ENCODE peak calls at places on chromosomes 7 and 10, in five cellular contexts. V is mesendoderm; B is CD8-positive, alpha-beta memory T cell; F is kidney epithelial cell; M is colonic mucosa. N is an unnamed sample. For H3K27me3 and H3K36me3, the result is how much of the 10 kb centered on the place peaks cover.

GRCh38 chr10:127148933-127149220 is 47.5 kb downstream of the INSYN2A start:
- DNase-seq in M (no peak), B (no peak), V (peak), F (peak), N (no peak)

GRCh38 chr10:120607016-120607709 is 150.1 kb downstream of the PLPP4 start:
- DNase-seq in V (no peak), M (no peak), F (peak), B (no peak), N (no peak)

GRCh38 chr7:10860516-10860915 is 113.2 kb upstream of the PHF14 start:
- DNase-seq in B (no peak), V (peak), M (no peak), F (no peak), N (peak)

GRCh38 chr7:67696124-67696523 is 699.5 kb downstream of the TYW1 start:
- DNase-seq in F (no peak), M (no peak), V (no peak), B (no peak), N (no peak)

GRCh38 chr7:47647213-47647985 is 65.5 kb upstream of the TNS3 start:
- DNase-seq in B (no peak), V (no peak), M (no peak), F (no peak), N (no peak)

GRCh38 chr10:107687702-107688101 is 523.2 kb upstream of the SORCS1 start:
- DNase-seq in V (no peak), F (no peak), B (no peak), M (no peak), N (no peak)

GRCh38 chr10:35510891-35511290 is 94.2 kb upstream of the GJD4 start:
- DNase-seq in F (no peak), V (no peak), M (no peak), B (no peak), N (no peak)

GRCh38 chr10:119742988-119743646 is 17.3 kb downstream of the INPP5F start:
- DNase-seq in F (no peak), B (no peak), M (peak), V (no peak), N (no peak)

GRCh38 chr10:123470570-123470969 is 195.6 kb upstream of the GPR26 start:
- DNase-seq in B (no peak), V (no peak), M (no peak), F (no peak), N (peak)

GRCh38 chr7:155361363-155361680 is 63.6 kb downstream of the INSIG1 start:
- DNase-seq in B (no peak), V (no peak), M (no peak), F (no peak), N (no peak)

GRCh38 chr7:80923211-80923612 is 4.4 kb upstream of the SEMA3C start:
- DNase-seq in F (no peak), V (no peak), M (no peak), B (no peak), N (no peak)

GRCh38 chr7:84855758-84856157 is 331.1 kb downstream of the SEMA3D start:
- DNase-seq in M (no peak), V (no peak), F (no peak), B (no peak), N (no peak)

GRCh38 chr7:122883049-122883670 is 3.1 kb downstream of the CADPS2 start:
- DNase-seq in F (no peak), M (no peak), B (no peak), V (no peak), N (no peak)

GRCh38 chr7:146885231-146885630 is 768.6 kb downstream of the CNTNAP2 start:
- DNase-seq in F (no peak), M (no peak), B (no peak), V (no peak), N (no peak)

GRCh38 chr7:153832160-153832559 is 220.0 kb upstream of the DPP6 start:
- DNase-seq in B (no peak), M (no peak), V (no peak), F (no peak), N (no peak)

GRCh38 chr7:2819954-2820397 is 24.1 kb downstream of the GNA12 start:
- DNase-seq in M (no peak), F (no peak), B (no peak), V (no peak), N (no peak)

GRCh38 chr10:124035306-124035927 is 58.0 kb downstream of the CHST15 start:
- DNase-seq in F (no peak), M (no peak), V (no peak), B (no peak), N (no peak)

GRCh38 chr10:91864744-91865143 is 44.5 kb downstream of the FGFBP3 start:
- DNase-seq in F (no peak), M (no peak), B (no peak), V (no peak), N (no peak)

GRCh38 chr10:110797416-110797815 is 74.3 kb upstream of the PDCD4 start:
- DNase-seq in B (no peak), V (no peak), F (no peak), M (no peak), N (no peak)

GRCh38 chr7:79529896-79530235 is 76.4 kb upstream of the MAGI2 start:
- DNase-seq in M (no peak), B (no peak), V (peak), F (peak), N (no peak)

GRCh38 chr7:148772297-148773089 is 73.8 kb downstream of the CUL1 start:
- DNase-seq in B (no peak), V (peak), F (peak), M (no peak), N (no peak)

GRCh38 chr7:55964261-55964801 is at the start of gene NIPSNAP2:
- DNase-seq in V (peak), B (peak), M (peak), F (no peak), N (peak)

GRCh38 chr10:16445770-16446469 is 9.1 kb downstream of the PTER start:
- DNase-seq in V (no peak), F (no peak), B (no peak), M (no peak), N (no peak)

DNA sequence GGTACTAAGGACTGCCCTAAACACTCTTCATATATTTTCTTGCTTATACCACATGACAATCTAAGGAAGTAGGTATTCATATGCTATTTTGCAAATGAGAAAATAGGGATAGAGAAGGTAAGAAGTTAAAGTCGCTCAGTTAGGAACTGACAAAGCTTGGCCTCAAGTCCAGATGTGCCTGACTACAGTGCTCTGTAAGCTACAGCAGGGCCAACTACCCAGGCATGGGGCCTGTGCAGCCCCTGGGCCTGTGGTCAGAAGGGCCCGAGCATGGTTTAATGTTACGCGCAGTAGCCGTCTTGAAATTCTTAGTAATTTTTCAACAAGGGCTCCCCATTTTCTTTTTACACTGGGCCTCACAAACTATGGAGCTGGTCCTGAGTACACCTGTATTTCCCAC is 146.2 kb downstream of the GLI3 start:
- DNase-seq in F (no peak), M (no peak), V (no peak), B (no peak), N (no peak)
- H3K27me3 ChIP-seq in F (under half), M (under half), V (under half), B (under half), N (half or more)

GRCh38 chr7:240887-241421 is 48.6 kb downstream of the FAM20C start:
- DNase-seq in B (no peak), V (peak), F (no peak), M (no peak), N (peak)

GRCh38 chr7:241513-241912 is 48.5 kb upstream of the FOXL3 start:
- DNase-seq in B (no peak), M (no peak), V (no peak), F (no peak), N (no peak)

GRCh38 chr7:236967-237366 is 44.6 kb downstream of the FAM20C start:
- DNase-seq in F (no peak), M (no peak), V (no peak), B (no peak), N (no peak)

GRCh38 chr7:237385-237784 is 45.0 kb downstream of the FAM20C start:
- DNase-seq in V (no peak), F (no peak), M (no peak), B (no peak), N (no peak)

GRCh38 chr7:240128-240676 is 47.8 kb downstream of the FAM20C start:
- DNase-seq in F (no peak), V (no peak), B (no peak), M (no peak), N (no peak)
- H3K36me3 ChIP-seq in F (under half), V (under half), B (under half), M (under half), N (under half)

DNA sequence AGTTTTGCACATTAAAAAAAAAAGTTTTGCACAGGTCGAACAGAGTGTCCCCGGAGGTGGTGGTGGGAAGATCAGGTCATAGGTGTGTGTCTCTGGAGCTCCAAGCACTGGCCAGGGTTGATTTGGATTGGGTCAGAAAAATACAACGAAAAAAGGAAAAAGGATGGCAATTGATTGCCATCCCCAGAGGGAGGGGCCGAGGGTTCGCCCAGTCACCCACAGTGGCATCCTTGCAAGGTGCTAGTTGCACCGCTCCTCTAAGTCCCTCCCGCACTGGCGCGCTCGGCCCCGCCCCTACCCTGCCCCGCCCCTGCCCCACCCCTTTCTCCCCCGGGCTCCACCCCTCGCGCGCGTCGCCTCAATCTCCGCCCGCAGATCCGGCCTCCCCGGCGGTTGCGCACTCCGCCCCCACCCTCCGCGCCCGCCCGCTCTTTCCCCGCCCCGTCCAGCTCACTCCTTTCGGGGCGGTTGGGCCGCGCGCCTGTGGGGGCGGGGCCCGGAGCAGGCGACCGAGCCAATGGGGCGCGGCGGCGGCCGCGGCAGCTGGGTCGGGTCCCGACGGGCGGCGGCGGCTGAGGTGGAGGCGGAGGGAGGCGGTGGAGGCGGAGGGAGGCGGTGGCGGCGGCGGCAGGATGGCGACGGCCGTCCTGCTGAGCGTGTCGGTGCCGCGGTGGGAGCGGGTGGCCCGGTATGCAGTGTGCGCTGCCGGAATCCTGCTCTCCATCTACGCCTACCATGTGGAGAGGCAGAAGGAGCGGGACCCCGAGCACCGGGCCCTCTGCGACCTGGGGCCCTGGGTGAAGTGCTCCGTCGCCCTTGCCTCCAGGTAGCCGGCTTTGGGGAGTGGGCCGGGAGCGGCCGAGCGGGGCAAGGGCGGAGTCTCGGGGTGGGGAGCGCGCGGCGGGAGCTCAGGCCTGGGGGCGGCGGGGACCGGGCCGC is 31.5 kb upstream of the ERV3-1 start:
- DNase-seq in F (peak), B (peak), M (peak), V (peak), N (peak)
- H3K4me3 ChIP-seq in F (peak), B (no peak), M (peak), V (peak), N (peak)

GRCh38 chr7:8094164-8095140 is 125.9 kb downstream of the GLCCI1 start:
- DNase-seq in F (no peak), B (no peak), V (no peak), M (no peak), N (no peak)
- H3K27me3 ChIP-seq in F (under half), B (under half), V (under half), M (under half), N (under half)

DNA sequence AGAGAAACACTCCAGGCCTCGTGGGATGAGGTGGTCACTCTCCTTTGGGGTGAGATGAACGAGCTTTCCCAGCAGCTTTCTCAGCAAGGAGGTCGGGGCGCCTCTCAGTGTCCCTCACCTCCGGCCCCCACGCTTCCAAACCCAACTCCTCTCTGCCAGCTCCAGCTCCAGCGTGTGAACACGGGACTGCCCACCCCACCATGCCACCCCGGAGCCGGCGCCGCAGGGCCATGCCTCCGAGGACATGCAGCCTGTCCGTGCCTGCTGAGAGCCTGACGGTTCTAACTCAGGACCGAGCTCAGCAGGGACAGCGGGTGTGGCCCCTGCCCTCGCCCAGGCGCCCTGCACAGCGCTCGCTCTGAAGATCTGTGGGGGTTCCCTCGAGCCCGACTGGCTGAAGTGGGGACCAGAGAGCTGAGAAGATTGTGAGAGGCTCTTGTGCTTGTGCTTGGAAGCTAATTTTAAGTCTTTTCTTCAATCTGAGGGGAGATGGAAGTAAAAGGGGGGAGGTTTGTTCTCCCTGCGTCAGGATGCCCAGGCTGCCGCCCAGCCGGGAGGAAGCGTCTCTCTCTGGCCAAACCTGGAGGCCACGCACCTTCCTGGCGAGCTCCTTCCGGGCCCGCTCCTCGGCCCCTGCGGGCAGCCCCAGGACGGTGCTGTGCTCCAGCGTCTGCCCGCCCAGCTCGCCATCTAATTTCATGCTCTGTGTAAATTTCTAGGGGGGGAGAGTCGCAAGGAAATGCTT is 5.1 kb upstream of the ADAM8 start:
- DNase-seq in F (no peak), V (no peak), B (no peak), M (no peak), N (no peak)
- H3K36me3 ChIP-seq in F (under half), V (under half), B (under half), M (under half), N (under half)

GRCh38 chr10:130739016-130739756 is 572.3 kb downstream of the TCERG1L start:
- DNase-seq in B (no peak), M (no peak), V (no peak), F (no peak), N (no peak)

GRCh38 chr10:130741901-130742625 is 569.5 kb downstream of the TCERG1L start:
- DNase-seq in F (no peak), V (no peak), B (no peak), M (no peak), N (no peak)

GRCh38 chr10:130739757-130740145 is 571.8 kb downstream of the TCERG1L start:
- DNase-seq in B (no peak), M (no peak), V (no peak), F (no peak), N (no peak)

GRCh38 chr10:130740788-130741785 is 570.4 kb downstream of the TCERG1L start:
- DNase-seq in F (no peak), M (no peak), V (no peak), B (no peak), N (no peak)

DNA sequence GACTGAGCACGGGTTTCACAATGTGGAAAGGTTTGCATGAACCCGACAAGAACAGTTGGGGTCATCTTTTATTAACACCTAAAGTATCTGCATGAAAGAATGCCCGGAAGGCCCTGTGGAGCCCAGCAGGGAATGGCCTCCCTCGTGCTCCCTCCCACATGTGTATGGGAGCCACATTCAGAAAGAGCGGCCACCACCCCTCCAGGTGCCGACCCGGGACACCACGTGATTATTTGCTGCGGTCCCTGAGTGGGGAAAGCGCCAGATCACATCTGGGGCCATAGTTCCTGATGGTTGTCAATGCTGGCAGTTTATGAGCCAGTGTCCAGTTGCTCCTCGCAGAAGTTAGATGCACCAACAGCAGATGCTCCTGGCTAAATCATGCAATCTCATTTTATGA is 571.4 kb downstream of the TCERG1L start:
- DNase-seq in V (no peak), M (no peak), B (no peak), F (no peak), N (no peak)
- H3K4me3 ChIP-seq in V (no peak), M (no peak), B (no peak), F (no peak), N (no peak)

DNA sequence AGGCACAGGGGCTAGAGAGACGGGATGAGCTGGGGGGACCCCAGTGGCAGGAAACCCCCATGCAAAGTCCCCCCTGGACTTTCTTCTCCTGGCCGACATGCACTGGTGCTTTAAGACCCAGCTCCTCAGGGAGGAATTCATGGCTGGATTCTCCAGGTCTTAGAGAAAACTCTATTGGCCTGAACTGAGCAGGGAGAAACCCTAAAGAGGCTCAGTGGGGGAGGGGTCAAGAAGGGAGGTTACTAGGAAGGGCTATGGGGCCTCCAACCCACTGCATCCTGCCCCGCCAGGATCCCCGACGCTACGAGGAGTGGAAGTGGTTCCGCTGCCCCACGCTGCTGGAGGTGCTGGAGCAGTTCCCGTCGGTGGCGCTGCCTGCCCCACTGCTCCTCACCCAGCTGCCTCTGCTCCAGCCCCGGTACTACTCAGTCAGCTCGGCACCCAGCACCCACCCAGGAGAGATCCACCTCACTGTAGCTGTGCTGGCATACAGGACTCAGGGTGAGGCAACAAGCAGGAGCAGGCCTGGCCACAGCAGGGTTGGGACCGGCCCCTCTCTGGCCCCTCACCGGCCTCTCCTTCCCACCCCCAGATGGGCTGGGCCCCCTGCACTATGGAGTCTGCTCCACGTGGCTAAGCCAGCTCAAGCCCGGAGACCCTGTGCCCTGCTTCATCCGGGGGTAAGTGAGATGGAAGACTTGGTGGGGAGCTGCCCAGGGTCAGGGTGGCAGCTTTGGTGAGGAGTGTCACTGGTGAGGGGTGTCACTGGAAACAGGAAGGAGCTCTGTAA is 13.8 kb downstream of the ATG9B start:
- DNase-seq in M (no peak), V (peak), B (peak), F (no peak), N (peak)
- H3K27me3 ChIP-seq in M (under half), V (under half), B (under half), F (under half), N (under half)

GRCh38 chr7:152189026-152189425 is 163.6 kb downstream of the GALNT11 start:
- DNase-seq in B (no peak), M (no peak), V (no peak), F (no peak), N (no peak)
- H3K36me3 ChIP-seq in B (under half), M (under half), V (under half), F (under half), N (under half)